ENCODE peak calls at places on chromosomes 16 and 17, in eight cellular contexts. B, N, V, X, R, J, U and K are unnamed samples.

GRCh38 chr16:71353736-71354135 is 4.8 kb upstream of the CALB2 start:
- DNase-seq in N (no peak), X (no peak), U (no peak), V (no peak), B (no peak), R (no peak), J (no peak), K (no peak)

GRCh38 chr16:608019-608418 is 18.2 kb downstream of the RAB40C start:
- DNase-seq in X (no peak), V (no peak), B (no peak), U (no peak), N (peak), J (no peak), R (no peak), K (no peak)

GRCh38 chr17:75848523-75849303 is 4.5 kb upstream of the UNC13D start:
- DNase-seq in X (peak), N (peak), V (no peak), B (peak), R (peak), U (peak), J (peak), K (peak)

GRCh38 chr17:20071824-20072691 is 62.9 kb downstream of the SPECC1 start:
- DNase-seq in V (no peak), J (no peak), B (no peak), N (no peak), U (no peak), X (no peak), R (no peak), K (peak)

GRCh38 chr17:40331743-40332641 is 23.0 kb downstream of the RARA start:
- DNase-seq in B (no peak), V (peak), U (peak), X (peak), R (peak), J (no peak), N (peak), K (peak)

GRCh38 chr17:79592198-79592597 is 18.7 kb downstream of the RBFOX3 start:
- DNase-seq in J (no peak), B (no peak), N (no peak), V (no peak), U (no peak), R (no peak), X (no peak), K (no peak)

GRCh38 chr17:35804658-35805192 is 4.6 kb upstream of the TAF15 start:
- DNase-seq in B (peak), J (no peak), X (peak), U (peak), V (peak), N (peak), R (no peak), K (peak)

GRCh38 chr17:76014925-76015261 is 12.2 kb downstream of the EVPL start:
- DNase-seq in R (no peak), X (no peak), V (no peak), B (no peak), N (no peak), U (no peak), J (no peak), K (no peak)

GRCh38 chr17:27226611-27227234 is 67.2 kb upstream of the WSB1 start:
- DNase-seq in B (no peak), R (no peak), V (peak), J (no peak), U (peak), X (peak), N (no peak), K (peak)

GRCh38 chr17:76549215-76549518 is 9.3 kb downstream of the PRCD start:
- DNase-seq in N (no peak), V (no peak), X (no peak), R (no peak), U (no peak), J (no peak), B (no peak), K (no peak)

GRCh38 chr17:73211745-73212144 is 18.9 kb downstream of the COG1 start:
- DNase-seq in U (no peak), X (no peak), J (no peak), B (no peak), N (peak), R (peak), V (no peak), K (no peak)

GRCh38 chr17:40363480-40363838 is 1.1 kb downstream of the GJD3 start:
- DNase-seq in R (no peak), X (peak), J (no peak), B (no peak), N (no peak), U (no peak), V (peak), K (peak)

GRCh38 chr17:62750502-62751349 is 57.4 kb downstream of the MARCHF10 start:
- DNase-seq in J (no peak), U (no peak), R (no peak), B (no peak), N (no peak), X (no peak), V (no peak), K (no peak)

GRCh38 chr17:5619088-5619740 is 34.9 kb upstream of the NLRP1 start:
- DNase-seq in R (no peak), U (no peak), X (no peak), N (peak), J (no peak), V (no peak), B (no peak), K (no peak)

GRCh38 chr16:23975293-23975692 is 139.5 kb downstream of the PRKCB start:
- DNase-seq in X (no peak), B (no peak), J (no peak), N (peak), U (no peak), V (no peak), R (no peak), K (no peak)

GRCh38 chr17:45129426-45129939 is 2.8 kb downstream of the PLCD3 start:
- DNase-seq in B (no peak), J (no peak), U (no peak), R (peak), V (peak), X (peak), N (no peak), K (no peak)

GRCh38 chr16:80559369-80559768 is 18.6 kb downstream of the DYNLRB2 start:
- DNase-seq in R (no peak), X (no peak), U (no peak), V (no peak), B (no peak), N (no peak), J (no peak), K (no peak)
- TF ChIP-seq CTCF in R (no peak), X (no peak), U (no peak), V (no peak), B (no peak), N (no peak), J (no peak), K (no peak)

GRCh38 chr17:38578229-38578628 is 27.5 kb downstream of the SRCIN1 start:
- DNase-seq in N (no peak), U (no peak), J (no peak), V (no peak), R (no peak), X (no peak), B (no peak), K (no peak)

GRCh38 chr17:38578641-38579480 is 26.9 kb downstream of the SRCIN1 start:
- DNase-seq in B (no peak), R (no peak), N (no peak), V (no peak), X (no peak), J (no peak), U (no peak), K (no peak)

GRCh38 chr17:38577645-38578173 is 28.0 kb downstream of the SRCIN1 start:
- DNase-seq in U (no peak), V (no peak), B (no peak), J (no peak), R (no peak), N (no peak), X (no peak), K (no peak)

GRCh38 chr17:38582069-38582468 is 23.7 kb downstream of the SRCIN1 start:
- DNase-seq in X (no peak), R (no peak), B (no peak), J (no peak), U (no peak), N (no peak), V (no peak), K (no peak)

GRCh38 chr17:38579934-38580333 is 25.8 kb downstream of the SRCIN1 start:
- DNase-seq in V (no peak), J (no peak), X (peak), R (no peak), B (peak), N (peak), U (peak), K (peak)
- TF ChIP-seq CTCF in V (peak), J (no peak), X (no peak), R (no peak), B (no peak), N (no peak), U (peak), K (peak)

DNA sequence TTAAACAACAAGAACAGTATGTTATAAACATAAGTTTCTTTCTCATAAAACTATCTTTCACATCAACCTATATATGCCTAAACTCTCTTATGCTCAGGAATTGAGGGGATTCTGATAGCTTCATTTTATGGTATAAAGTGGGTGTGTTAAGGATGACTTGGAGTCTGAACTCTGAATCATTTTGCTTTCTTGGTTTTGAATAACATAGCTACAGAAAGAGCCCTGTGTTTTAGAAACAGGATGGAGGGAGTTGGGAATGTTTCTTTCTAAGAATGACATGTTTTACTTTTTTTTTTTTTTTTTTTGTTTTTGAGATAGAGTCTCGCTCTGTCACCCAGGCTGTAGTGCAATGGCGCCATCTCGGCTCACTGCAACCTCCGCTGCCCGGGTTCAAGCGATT is 50.1 kb downstream of the RHOT1 start:
- DNase-seq in V (no peak), J (no peak), N (no peak), X (no peak), R (no peak), U (no peak), B (no peak), K (peak)
- TF ChIP-seq CTCF in V (no peak), J (no peak), N (no peak), X (no peak), R (no peak), U (no peak), B (no peak), K (no peak)

DNA sequence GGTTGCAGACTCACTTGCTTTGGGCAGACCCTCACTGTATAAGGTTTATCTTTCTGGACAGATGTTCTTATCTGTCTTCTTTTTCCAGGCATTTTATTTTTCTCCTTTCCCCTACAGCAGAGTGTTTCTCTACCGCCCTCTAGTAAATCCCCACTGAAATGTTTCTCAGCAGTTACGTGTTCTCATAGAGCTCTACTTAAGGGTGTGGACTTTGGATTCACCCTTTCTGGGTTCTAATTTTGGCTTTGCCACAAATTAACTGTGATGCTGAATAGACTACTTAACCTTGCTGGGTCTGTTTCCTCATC is 2.0 kb downstream of the ADAT1 start:
- DNase-seq in R (no peak), J (no peak), N (no peak), U (no peak), B (no peak), V (peak), X (peak), K (peak)
- TF ChIP-seq CTCF in R (no peak), J (peak), N (peak), U (no peak), B (no peak), V (peak), X (peak), K (peak)

DNA sequence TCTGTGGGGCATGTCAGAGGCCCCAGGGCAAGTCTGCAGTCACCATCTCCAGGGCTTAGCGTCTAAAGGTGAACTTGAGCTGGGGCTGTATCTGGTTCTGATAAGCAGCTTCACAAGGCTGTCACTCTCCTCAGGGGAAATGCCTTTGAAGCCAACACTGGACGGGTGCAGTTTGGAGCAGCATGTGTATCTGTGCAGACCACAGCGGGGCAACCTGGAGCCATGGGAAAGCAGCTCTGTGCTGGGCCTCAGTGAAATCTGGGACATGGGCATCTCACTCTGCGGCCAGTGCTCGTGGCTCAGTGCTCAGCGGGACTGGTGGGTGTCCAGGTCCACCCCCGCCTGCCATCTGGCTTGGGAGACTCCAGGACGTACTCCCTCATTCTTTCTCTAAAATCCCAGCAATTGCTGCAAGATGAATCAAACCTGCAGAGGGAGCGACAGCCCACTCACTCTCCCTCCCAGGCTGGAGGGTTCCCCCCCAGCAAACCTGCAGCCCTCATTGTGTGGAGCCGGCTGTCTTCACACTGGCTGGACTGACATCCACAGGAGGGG is 63.5 kb downstream of the PRMT7 start:
- DNase-seq in U (no peak), X (no peak), B (no peak), N (no peak), V (no peak), R (no peak), J (no peak), K (no peak)
- TF ChIP-seq CTCF in U (no peak), X (no peak), B (no peak), N (no peak), V (no peak), R (no peak), J (no peak), K (no peak)

DNA sequence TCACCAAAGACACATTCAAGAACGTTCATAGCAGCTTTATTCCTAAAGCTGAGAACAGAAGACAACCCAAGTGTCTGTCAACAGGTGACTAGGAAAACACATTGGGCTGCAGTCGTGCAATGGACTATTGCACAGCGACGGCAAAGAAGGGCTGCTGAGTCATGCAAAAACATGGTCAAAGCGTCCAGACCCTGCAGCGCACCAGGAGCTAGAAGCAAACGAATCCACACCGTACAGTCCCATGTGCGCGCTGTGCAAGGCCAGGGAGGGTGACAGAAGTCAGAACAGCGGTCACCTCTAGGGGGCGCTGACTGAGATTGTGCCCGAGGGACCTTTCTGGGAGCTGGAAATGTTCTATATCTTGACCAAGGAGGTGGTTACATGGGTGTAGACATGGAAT is 266.4 kb downstream of the MAF start:
- DNase-seq in N (peak), J (no peak), R (no peak), B (peak), X (no peak), U (peak), V (no peak), K (no peak)
- TF ChIP-seq CTCF in N (peak), J (no peak), R (no peak), B (peak), X (no peak), U (no peak), V (no peak), K (no peak)

GRCh38 chr17:11239379-11239970 is 1.5 kb upstream of the SHISA6 start:
- DNase-seq in X (no peak), B (no peak), N (no peak), R (no peak), J (no peak), U (no peak), V (no peak), K (no peak)

GRCh38 chr17:11240841-11241610 is at the start of gene SHISA6:
- DNase-seq in U (no peak), J (no peak), V (no peak), X (no peak), N (no peak), R (no peak), B (no peak), K (no peak)

GRCh38 chr17:11238710-11239109 is 2.3 kb upstream of the SHISA6 start:
- DNase-seq in U (no peak), N (no peak), J (no peak), R (no peak), X (no peak), B (no peak), V (no peak), K (no peak)

GRCh38 chr17:11241611-11242226 is 706 bp downstream of the SHISA6 start:
- DNase-seq in B (no peak), J (no peak), X (no peak), V (no peak), U (no peak), N (no peak), R (no peak), K (no peak)

GRCh38 chr17:11240041-11240801 is 792 bp upstream of the SHISA6 start:
- DNase-seq in V (no peak), U (no peak), R (no peak), B (no peak), J (no peak), N (no peak), X (no peak), K (no peak)
- TF ChIP-seq CTCF in V (no peak), U (no peak), R (no peak), B (no peak), J (no peak), N (no peak), X (no peak), K (no peak)

GRCh38 chr17:34637041-34637547 is 57.7 kb downstream of the TMEM132E start:
- DNase-seq in R (no peak), U (no peak), V (no peak), X (no peak), J (no peak), B (no peak), N (no peak), K (no peak)

GRCh38 chr17:34637548-34638525 is 58.5 kb downstream of the TMEM132E start:
- DNase-seq in B (peak), U (peak), J (peak), N (peak), R (peak), X (peak), V (peak), K (peak)

GRCh38 chr17:34639706-34640425 is 60.5 kb downstream of the TMEM132E start:
- DNase-seq in N (no peak), X (no peak), U (no peak), J (no peak), B (no peak), V (no peak), R (no peak), K (no peak)

GRCh38 chr17:34641368-34641767 is 62.0 kb downstream of the TMEM132E start:
- DNase-seq in V (no peak), N (no peak), U (no peak), X (no peak), B (no peak), J (no peak), R (no peak), K (no peak)

GRCh38 chr17:34638526-34639260 is 59.3 kb downstream of the TMEM132E start:
- DNase-seq in J (no peak), N (no peak), B (no peak), U (no peak), R (no peak), V (no peak), X (no peak), K (no peak)
- TF ChIP-seq CTCF in J (no peak), N (peak), B (peak), U (no peak), R (no peak), V (no peak), X (no peak), K (no peak)